ENCODE peak calls at places on chromosomes 3 and 15, in four cellular contexts. O, V, A and N are unnamed samples.

GRCh38 chr3:37661615-37662306 is 199.9 kb upstream of the CTDSPL start:
- DNase-seq in V (no peak), A (no peak), O (no peak), N (no peak)

GRCh38 chr3:175410251-175410650 is 551.1 kb downstream of the NAALADL2 start:
- DNase-seq in V (no peak), A (no peak), O (no peak), N (no peak)

GRCh38 chr3:136186330-136186729 is 9.8 kb downstream of the MSL2 start:
- DNase-seq in A (no peak), V (no peak), O (peak), N (no peak)

GRCh38 chr15:49155834-49156627 is 632 bp upstream of the COPS2 start:
- DNase-seq in A (no peak), O (peak), V (no peak), N (peak)

GRCh38 chr15:44738340-44738984 is 2.1 kb downstream of the TRIM69 start:
- DNase-seq in O (peak), V (no peak), A (peak), N (peak)

GRCh38 chr3:12179441-12179840 is 20.7 kb upstream of the TIMP4 start:
- DNase-seq in A (no peak), O (no peak), V (no peak), N (no peak)

GRCh38 chr15:37902126-37902525 is 32.3 kb upstream of the TMCO5A start:
- DNase-seq in V (no peak), O (no peak), A (no peak), N (no peak)

GRCh38 chr3:134771962-134772361 is 23.1 kb upstream of the EPHB1 start:
- DNase-seq in A (no peak), O (no peak), V (no peak), N (no peak)

GRCh38 chr3:117145677-117146076 is 436.1 kb downstream of the TUSC7 start:
- DNase-seq in V (no peak), O (no peak), A (no peak), N (no peak)

GRCh38 chr15:45539680-45540079 is 17.1 kb upstream of the SLC30A4 start:
- DNase-seq in A (no peak), O (no peak), V (no peak), N (no peak)

GRCh38 chr3:127351350-127351749 is 63.5 kb upstream of the PRR20G start:
- DNase-seq in O (no peak), V (no peak), A (no peak), N (no peak)

GRCh38 chr3:119234610-119235009 is 6.1 kb downstream of the B4GALT4 start:
- DNase-seq in V (no peak), O (no peak), A (no peak), N (no peak)

GRCh38 chr3:143586565-143586964 is 261.7 kb downstream of the SLC9A9 start:
- DNase-seq in O (no peak), A (no peak), V (no peak), N (no peak)

GRCh38 chr3:156353535-156353934 is 201.4 kb downstream of the SSR3 start:
- DNase-seq in O (no peak), A (no peak), V (no peak), N (no peak)

GRCh38 chr3:23747841-23748240 is 57.9 kb upstream of the UBE2E1 start:
- DNase-seq in A (no peak), O (no peak), V (no peak), N (no peak)

GRCh38 chr15:82062479-82062878 is 16.7 kb upstream of the MEX3B start:
- DNase-seq in V (no peak), A (no peak), O (no peak), N (no peak)

GRCh38 chr3:136171097-136171542 is 25.0 kb downstream of the MSL2 start:
- DNase-seq in O (no peak), V (no peak), A (no peak), N (no peak)

GRCh38 chr15:65532738-65533051 is 2.4 kb downstream of the HACD3 start:
- DNase-seq in A (no peak), V (no peak), O (peak), N (no peak)

GRCh38 chr3:85626662-85627061 is 667.9 kb downstream of the CADM2 start:
- DNase-seq in V (no peak), A (no peak), O (no peak), N (no peak)

GRCh38 chr3:112860898-112861297 is 14.2 kb upstream of the CD200R1L start:
- DNase-seq in A (no peak), O (no peak), V (no peak), N (no peak)

GRCh38 chr3:39189150-39189510 is 3.3 kb downstream of the XIRP1 start:
- DNase-seq in A (no peak), O (no peak), V (no peak), N (no peak)

GRCh38 chr15:37134699-37135131 is 34.4 kb upstream of the MEIS2 start:
- DNase-seq in A (peak), V (no peak), O (peak), N (peak)

GRCh38 chr15:70152070-70152480 is 54.4 kb upstream of the TLE3 start:
- DNase-seq in O (no peak), A (no peak), V (no peak), N (no peak)

GRCh38 chr15:58552505-58553364 is 120.9 kb downstream of the LIPC start:
- DNase-seq in A (peak), O (no peak), V (no peak), N (no peak)

GRCh38 chr3:120568624-120569023 is 27.5 kb upstream of the NDUFB4 start:
- DNase-seq in V (no peak), O (no peak), A (no peak), N (no peak)

GRCh38 chr3:144343777-144344176 is 372.2 kb downstream of the DIPK2A start:
- DNase-seq in V (no peak), O (no peak), A (no peak), N (no peak)

GRCh38 chr3:126551066-126551838 is 7.5 kb downstream of the C3orf22 start:
- DNase-seq in A (no peak), V (no peak), O (no peak), N (no peak)

GRCh38 chr15:42110367-42110766 is 16.0 kb upstream of the PLA2G4D start:
- DNase-seq in V (no peak), O (no peak), A (no peak), N (no peak)

GRCh38 chr3:78993375-78993774 is 774.4 kb downstream of the ROBO1 start:
- DNase-seq in O (peak), A (no peak), V (peak), N (no peak)

DNA sequence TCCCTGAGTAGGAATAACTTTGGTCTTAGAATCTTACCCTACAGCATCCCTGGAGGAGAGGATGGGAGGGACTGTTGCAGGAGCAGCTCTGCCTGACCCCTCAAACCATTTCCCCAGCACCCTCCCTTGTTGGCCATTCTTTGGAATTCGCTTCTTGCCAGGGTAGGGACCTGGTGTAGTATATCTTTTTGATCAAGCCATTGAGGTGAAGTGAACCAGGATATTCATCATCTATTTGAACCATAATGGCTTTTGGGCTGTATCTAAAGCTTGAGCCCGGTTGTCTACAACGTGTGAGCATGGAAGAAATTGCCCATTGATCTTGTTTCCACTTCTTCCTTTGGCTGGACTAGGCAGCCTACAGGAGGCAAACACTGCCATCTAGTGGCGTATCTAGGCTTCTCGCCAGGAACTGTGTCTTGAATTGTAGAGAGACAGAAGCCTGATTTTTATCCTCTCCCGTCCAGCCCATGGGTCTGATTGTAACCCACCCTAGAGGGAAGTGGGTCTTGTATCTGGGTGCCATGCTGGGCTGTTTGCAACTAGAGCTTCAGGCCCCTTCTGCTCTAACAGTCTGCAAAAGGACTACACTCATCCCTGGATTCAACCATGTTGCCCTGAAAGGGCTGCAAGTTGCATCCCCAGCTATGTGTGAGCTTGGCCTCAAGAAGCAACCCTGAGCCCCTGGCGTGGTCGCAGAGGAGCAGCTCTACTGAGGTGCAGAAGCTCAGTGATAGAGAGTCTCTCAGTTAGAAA is 170.4 kb upstream of the UMPS start:
- DNase-seq in A (peak), V (no peak), O (peak), N (peak)
- TF ChIP-seq FOXK2 in A (no peak), V (no peak), O (no peak), N (no peak)

GRCh38 chr3:50221413-50222168 is 14.4 kb upstream of the GNAI2 start:
- DNase-seq in A (no peak), O (peak), V (no peak), N (no peak)
- TF ChIP-seq FOXM1 in A (no peak), O (no peak), V (no peak), N (no peak)

DNA sequence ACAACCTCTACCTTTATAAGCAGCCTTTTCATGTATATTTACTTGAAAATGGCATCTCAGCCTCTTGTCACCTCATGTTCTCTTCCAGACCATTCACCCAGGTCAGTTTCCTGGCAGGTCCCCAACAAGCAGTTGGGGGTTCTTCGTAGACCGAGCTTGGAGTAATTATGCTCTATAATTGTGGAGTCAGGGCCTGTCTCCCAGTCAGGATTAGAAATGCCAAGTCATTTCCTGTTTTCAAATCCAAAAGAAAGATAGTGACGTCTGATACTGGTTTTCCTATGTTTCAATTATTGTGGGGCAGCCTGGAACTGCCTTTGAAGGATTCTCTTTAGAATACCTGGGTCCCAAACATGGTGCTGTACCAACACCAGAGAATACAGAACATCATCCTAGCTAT is 430.6 kb downstream of the MECOM start:
- DNase-seq in O (no peak), V (no peak), A (no peak), N (no peak)
- TF ChIP-seq FOXK2 in O (no peak), V (no peak), A (no peak), N (no peak)

GRCh38 chr3:14663396-14663795 is 11.5 kb upstream of the C3orf20 start:
- DNase-seq in A (no peak), V (no peak), O (no peak), N (no peak)

GRCh38 chr3:14658978-14659377 is 7.4 kb downstream of the CCDC174 start:
- DNase-seq in O (no peak), V (no peak), A (no peak), N (no peak)

GRCh38 chr3:14660942-14661341 is 9.4 kb downstream of the CCDC174 start:
- DNase-seq in A (no peak), V (no peak), O (no peak), N (no peak)

GRCh38 chr3:14664170-14664569 is 10.8 kb upstream of the C3orf20 start:
- DNase-seq in O (no peak), V (no peak), A (no peak), N (no peak)
- TF ChIP-seq FOXM1 in O (no peak), V (no peak), A (no peak), N (no peak)